ENCODE peak calls at places on chromosomes 12 and 14, in six cellular contexts. S is aorta, Z is adipocyte, U is activated B cell treated with CpG ODN at 0.5 μM for 24 hours, J is T follicular helper cell, K is ELF-1. V is an unnamed sample.

GRCh38 chr12:63098851-63099250 is 52.1 kb downstream of the AVPR1A start:
- DNase-seq in S (no peak), Z (peak; percentile 4), U (no peak), J (no peak), K (no peak), V (no peak)

GRCh38 chr12:66438601-66439000 is 136.3 kb downstream of the HELB start:
- DNase-seq in S (no peak), Z (peak; percentile 56), U (no peak), J (no peak), K (peak; percentile 23), V (no peak)

GRCh38 chr14:97459180-97459579 is 662.0 kb downstream of the VRK1 start:
- DNase-seq in S (no peak), Z (no peak), U (no peak), J (no peak), K (no peak), V (no peak)

GRCh38 chr12:82873951-82874350 is 187.2 kb downstream of the TMTC2 start:
- DNase-seq in S (no peak), Z (no peak), U (no peak), J (no peak), K (no peak), V (no peak)

GRCh38 chr12:2960432-2960956 is 1.3 kb downstream of the TEAD4 start:
- DNase-seq in S (no peak), Z (peak; percentile 47), U (no peak), J (no peak), K (peak; percentile 83), V (no peak)

GRCh38 chr12:124744659-124745467 is 118.8 kb downstream of the SCARB1 start:
- DNase-seq in S (no peak), Z (peak; percentile 17), U (no peak), J (no peak), K (peak; percentile 89), V (no peak)

GRCh38 chr14:103393687-103394626 is 8.7 kb downstream of the MARK3 start:
- DNase-seq in S (no peak), Z (peak; percentile 82), U (no peak), J (no peak), K (no peak), V (no peak)

GRCh38 chr12:6899837-6900519 is 4.6 kb upstream of the LRRC23 start:
- DNase-seq in S (no peak), Z (no peak), U (no peak), J (no peak), K (no peak), V (no peak)

GRCh38 chr12:45446013-45446412 is 230.1 kb downstream of the ANO6 start:
- DNase-seq in S (no peak), Z (no peak), U (no peak), J (no peak), K (peak; percentile 32), V (no peak)

GRCh38 chr14:68520637-68521556 is 272.0 kb downstream of the ZFP36L1 start:
- DNase-seq in S (no peak), Z (no peak), U (no peak), J (no peak), K (peak; percentile 84), V (no peak)

GRCh38 chr14:55851961-55852360 is 266.2 kb upstream of the PELI2 start:
- DNase-seq in S (no peak), Z (no peak), U (no peak), J (no peak), K (no peak), V (no peak)

GRCh38 chr14:29085546-29085945 is 319.0 kb downstream of the FOXG1 start:
- DNase-seq in S (no peak), Z (no peak), U (no peak), J (no peak), K (no peak), V (no peak)

GRCh38 chr14:54135804-54136280 is 179.2 kb upstream of the BMP4 start:
- DNase-seq in S (no peak), Z (no peak), U (no peak), J (no peak), K (no peak), V (no peak)

GRCh38 chr14:63308723-63309317 is 9.9 kb downstream of the GPHB5 start:
- DNase-seq in S (no peak), Z (peak; percentile 17), U (no peak), J (no peak), K (peak; percentile 28), V (no peak)

GRCh38 chr12:92085040-92085439 is 60.6 kb downstream of the BTG1 start:
- DNase-seq in S (no peak), Z (no peak), U (no peak), J (no peak), K (no peak), V (no peak)

GRCh38 chr14:68781161-68782021 is 11.5 kb downstream of the ZFP36L1 start:
- DNase-seq in S (no peak), Z (no peak), U (no peak), J (peak; percentile 55), K (no peak), V (no peak)

GRCh38 chr12:71876400-71876799 is 36.8 kb downstream of the TBC1D15 start:
- DNase-seq in S (no peak), Z (no peak), U (no peak), J (no peak), K (no peak), V (no peak)

V was measured in GM12892.